ENCODE peak calls at places on chromosomes 2 and 18, in nine cellular contexts. One of them, this sample, is unnamed.

GRCh38 chr2:216730871-216731270 is 35.5 kb upstream of the IGFBP5 start:
- DNase-seq in NCI-H345: no peak
- DNase-seq in EH: no peak
- DNase-seq in NCI-H1694: no peak
- DNase-seq in COR-L47: no peak
- DNase-seq in HFFc6: no peak
- DNase-seq in DMS 273 treated with DMSO at 0.1 percent for 48 hours: no peak
- DNase-seq in NCI-H510A treated with DMSO at 0.1 percent for 48 hours: no peak
- DNase-seq in M059J: no peak
- DNase-seq in this sample: no peak

GRCh38 chr2:21363364-21363763 is 239.6 kb downstream of the TDRD15 start:
- DNase-seq in NCI-H345: no peak
- DNase-seq in EH: no peak
- DNase-seq in NCI-H1694: no peak
- DNase-seq in COR-L47: no peak
- DNase-seq in HFFc6: no peak
- DNase-seq in DMS 273 treated with DMSO at 0.1 percent for 48 hours: no peak
- DNase-seq in NCI-H510A treated with DMSO at 0.1 percent for 48 hours: no peak
- DNase-seq in M059J: no peak
- DNase-seq in this sample: no peak

GRCh38 chr18:24078391-24078790 is 60.5 kb upstream of the CABYR start:
- DNase-seq in NCI-H345: no peak
- DNase-seq in EH: no peak
- DNase-seq in NCI-H1694: no peak
- DNase-seq in COR-L47: no peak
- DNase-seq in HFFc6: no peak
- DNase-seq in DMS 273 treated with DMSO at 0.1 percent for 48 hours: no peak
- DNase-seq in NCI-H510A treated with DMSO at 0.1 percent for 48 hours: no peak
- DNase-seq in M059J: no peak
- DNase-seq in this sample: no peak

GRCh38 chr2:148106331-148106730 is 85.4 kb downstream of the MBD5 start:
- DNase-seq in NCI-H345: no peak
- DNase-seq in EH: no peak
- DNase-seq in NCI-H1694: no peak
- DNase-seq in COR-L47: no peak
- DNase-seq in HFFc6: peak
- DNase-seq in DMS 273 treated with DMSO at 0.1 percent for 48 hours: no peak
- DNase-seq in NCI-H510A treated with DMSO at 0.1 percent for 48 hours: no peak
- DNase-seq in M059J: no peak
- DNase-seq in this sample: no peak

GRCh38 chr2:67880291-67880761 is 182.5 kb downstream of the C1D start:
- DNase-seq in NCI-H345: peak
- DNase-seq in EH: peak
- DNase-seq in NCI-H1694: no peak
- DNase-seq in COR-L47: no peak
- DNase-seq in HFFc6: peak
- DNase-seq in DMS 273 treated with DMSO at 0.1 percent for 48 hours: no peak
- DNase-seq in NCI-H510A treated with DMSO at 0.1 percent for 48 hours: no peak
- DNase-seq in M059J: peak
- DNase-seq in this sample: peak

GRCh38 chr18:35713545-35713944 is 132.0 kb downstream of the GALNT1 start:
- DNase-seq in NCI-H345: no peak
- DNase-seq in EH: peak
- DNase-seq in NCI-H1694: no peak
- DNase-seq in COR-L47: no peak
- DNase-seq in HFFc6: peak
- DNase-seq in DMS 273 treated with DMSO at 0.1 percent for 48 hours: no peak
- DNase-seq in NCI-H510A treated with DMSO at 0.1 percent for 48 hours: no peak
- DNase-seq in M059J: peak
- DNase-seq in this sample: no peak

GRCh38 chr2:179711375-179711774 is 150.0 kb downstream of the ZNF385B start:
- DNase-seq in NCI-H345: no peak
- DNase-seq in EH: peak
- DNase-seq in NCI-H1694: no peak
- DNase-seq in COR-L47: no peak
- DNase-seq in HFFc6: peak
- DNase-seq in DMS 273 treated with DMSO at 0.1 percent for 48 hours: no peak
- DNase-seq in NCI-H510A treated with DMSO at 0.1 percent for 48 hours: no peak
- DNase-seq in M059J: no peak
- DNase-seq in this sample: no peak

GRCh38 chr2:120669121-120669952 is 66.3 kb upstream of the GLI2 start:
- DNase-seq in NCI-H345: peak
- DNase-seq in EH: no peak
- DNase-seq in NCI-H1694: peak
- DNase-seq in COR-L47: peak
- DNase-seq in HFFc6: no peak
- DNase-seq in DMS 273 treated with DMSO at 0.1 percent for 48 hours: peak
- DNase-seq in NCI-H510A treated with DMSO at 0.1 percent for 48 hours: peak
- DNase-seq in M059J: peak
- DNase-seq in this sample: peak

GRCh38 chr18:48838921-48839818 is 111.6 kb downstream of the SMAD7 start:
- DNase-seq in NCI-H345: no peak
- DNase-seq in EH: peak
- DNase-seq in NCI-H1694: no peak
- DNase-seq in COR-L47: no peak
- DNase-seq in HFFc6: peak
- DNase-seq in DMS 273 treated with DMSO at 0.1 percent for 48 hours: no peak
- DNase-seq in NCI-H510A treated with DMSO at 0.1 percent for 48 hours: no peak
- DNase-seq in M059J: peak
- DNase-seq in this sample: no peak

GRCh38 chr2:202933139-202933510 is 21.1 kb downstream of the CARF start:
- DNase-seq in NCI-H345: no peak
- DNase-seq in EH: no peak
- DNase-seq in NCI-H1694: no peak
- DNase-seq in COR-L47: no peak
- DNase-seq in HFFc6: peak
- DNase-seq in DMS 273 treated with DMSO at 0.1 percent for 48 hours: no peak
- DNase-seq in NCI-H510A treated with DMSO at 0.1 percent for 48 hours: no peak
- DNase-seq in M059J: no peak
- DNase-seq in this sample: no peak

GRCh38 chr18:47113796-47114540 is 36.3 kb downstream of the HDHD2 start:
- DNase-seq in NCI-H345: no peak
- DNase-seq in EH: peak
- DNase-seq in NCI-H1694: no peak
- DNase-seq in COR-L47: no peak
- DNase-seq in HFFc6: peak
- DNase-seq in DMS 273 treated with DMSO at 0.1 percent for 48 hours: no peak
- DNase-seq in NCI-H510A treated with DMSO at 0.1 percent for 48 hours: no peak
- DNase-seq in M059J: peak
- DNase-seq in this sample: peak